ENCODE peak calls at places on chromosomes 12 and 14, in five cellular contexts. V, R, Y, B and U are unnamed samples.

GRCh38 chr14:100086361-100086760 is 21.1 kb downstream of the EVL start:
- DNase-seq in V (no peak), R (no peak), Y (no peak), B (no peak), U (no peak)

GRCh38 chr12:6945613-6946012 is 1.8 kb downstream of the C12orf57 start:
- DNase-seq in V (no peak), R (no peak), Y (no peak), B (no peak), U (no peak)

GRCh38 chr14:58663494-58664111 is 25.8 kb downstream of the DACT1 start:
- DNase-seq in V (no peak), R (no peak), Y (peak; percentile 67), B (no peak), U (no peak)

GRCh38 chr12:94230357-94230905 is 82.1 kb downstream of the PLXNC1 start:
- DNase-seq in V (no peak), R (no peak), Y (no peak), B (no peak), U (no peak)

GRCh38 chr12:85642810-85643209 is 193.4 kb downstream of the RASSF9 start:
- DNase-seq in V (no peak), R (no peak), Y (peak; percentile 92), B (no peak), U (no peak)

GRCh38 chr12:80154261-80154660 is 54.9 kb downstream of the OTOGL start:
- DNase-seq in V (no peak), R (no peak), Y (peak; percentile 6), B (no peak), U (no peak)

GRCh38 chr14:76936483-76936882 is 92.0 kb downstream of the IRF2BPL start:
- DNase-seq in V (no peak), R (no peak), Y (peak; percentile 66), B (no peak), U (no peak)

GRCh38 chr12:9237286-9237685 is 29.1 kb upstream of the PZP start:
- DNase-seq in V (no peak), R (no peak), Y (no peak), B (no peak), U (no peak)

GRCh38 chr12:96719671-96720362 is 187.2 kb upstream of the NEDD1 start:
- DNase-seq in V (no peak), R (peak; percentile 41), Y (peak; percentile 19), B (peak; percentile 20), U (no peak)

GRCh38 chr14:99425272-99425681 is 55.4 kb downstream of the SETD3 start:
- DNase-seq in V (no peak), R (no peak), Y (no peak), B (peak; percentile 49), U (peak; percentile 32)

GRCh38 chr12:80778005-80778541 is 61.4 kb downstream of the MYF5 start:
- DNase-seq in V (no peak), R (peak; percentile 97), Y (peak; percentile 98), B (peak; percentile 56), U (no peak)

GRCh38 chr14:21455592-21455911 is 371 bp downstream of the CHD8 start:
- DNase-seq in V (no peak), R (no peak), Y (peak; percentile 56), B (no peak), U (no peak)

GRCh38 chr14:70571139-70571538 is 29.3 kb downstream of the MED6 start:
- DNase-seq in V (no peak), R (no peak), Y (no peak), B (no peak), U (no peak)

GRCh38 chr12:123270380-123271181 is 1.1 kb downstream of the CDK2AP1 start:
- DNase-seq in V (no peak), R (no peak), Y (peak; percentile 58), B (no peak), U (peak; percentile 86)

GRCh38 chr14:90087433-90087832 is 25.6 kb downstream of the KCNK13 start:
- DNase-seq in V (peak; percentile 9), R (peak; percentile 2), Y (peak; percentile 33), B (peak; percentile 24), U (peak; percentile 48)

GRCh38 chr14:104150201-104151027 is 12.0 kb downstream of the KIF26A start:
- DNase-seq in V (no peak), R (no peak), Y (peak; percentile 70), B (peak; percentile 63), U (no peak)
- TF ChIP-seq CTCF in V (no peak), R (peak; percentile 61), Y (peak; percentile 46), B (no peak), U (no peak)

GRCh38 chr14:31027847-31028246 is 1.7 kb upstream of the STRN3 start:
- DNase-seq in V (no peak), R (no peak), Y (peak; percentile 52), B (no peak), U (no peak)
- H3K4me3 ChIP-seq in V (peak overlapping the region; percentile 99), R (no peak overlapping the region), Y (no peak overlapping the region), B (no peak overlapping the region), U (no peak overlapping the region)

GRCh38 chr12:77720258-77720657 is 110.4 kb upstream of the NAV3 start:
- DNase-seq in V (no peak), R (no peak), Y (peak; percentile 24), B (no peak), U (no peak)
- TF ChIP-seq CTCF in V (no peak), R (no peak), Y (peak; percentile 21), B (no peak), U (no peak)

DNA sequence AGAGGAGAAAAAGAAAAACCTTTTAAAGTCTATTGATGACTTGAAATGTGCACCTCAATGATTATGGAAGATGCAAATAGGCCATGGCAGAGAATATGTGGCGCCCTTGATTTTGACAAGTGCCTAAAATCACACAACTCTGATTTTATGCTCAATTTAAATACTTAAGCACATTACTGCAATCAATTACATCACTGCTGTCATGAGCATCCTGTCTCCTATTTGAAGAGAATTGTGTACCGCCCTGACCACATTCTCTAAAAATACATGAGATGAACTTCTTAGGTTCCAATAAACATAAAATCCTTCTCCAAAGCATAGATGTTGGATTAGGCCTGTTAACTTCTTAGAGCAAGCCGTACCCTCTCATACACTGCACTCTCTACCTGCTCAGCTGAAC is 1.6 kb downstream of the TXNDC16 start:
- DNase-seq in V (no peak), R (no peak), Y (no peak), B (no peak), U (no peak)
- H3K4me3 ChIP-seq in V (peak overlapping the region; percentile 82), R (no peak overlapping the region), Y (no peak overlapping the region), B (no peak overlapping the region), U (no peak overlapping the region)